ENCODE peak calls at places on chromosomes 3 and 15, in four cellular contexts. One of them, this sample, is unnamed.

GRCh38 chr3:192928016-192928415 is 10.4 kb upstream of the MB21D2 start:
- DNase-seq in RPMI7951: no peak
- DNase-seq in germinal center: no peak
- DNase-seq in stimulated activated CD8-positive, alpha-beta memory T cell treated with anti-CD3 and anti-CD28 coated beads, Interleukin-7, amount 100 ng/mL, for 4 hours: no peak
- DNase-seq in this sample: no peak

GRCh38 chr3:46923559-46924350 is 46.2 kb downstream of the PTH1R start:
- DNase-seq in RPMI7951: no peak
- DNase-seq in germinal center: peak; percentile 60
- DNase-seq in stimulated activated CD8-positive, alpha-beta memory T cell treated with anti-CD3 and anti-CD28 coated beads, Interleukin-7, amount 100 ng/mL, for 4 hours: no peak
- DNase-seq in this sample: peak; percentile 57

GRCh38 chr15:89129816-89130134 is 41.5 kb downstream of the ABHD2 start:
- DNase-seq in RPMI7951: no peak
- DNase-seq in germinal center: no peak
- DNase-seq in stimulated activated CD8-positive, alpha-beta memory T cell treated with anti-CD3 and anti-CD28 coated beads, Interleukin-7, amount 100 ng/mL, for 4 hours: no peak
- DNase-seq in this sample: no peak

GRCh38 chr15:68365140-68365745 is 66.7 kb downstream of the ITGA11 start:
- DNase-seq in RPMI7951: no peak
- DNase-seq in germinal center: no peak
- DNase-seq in stimulated activated CD8-positive, alpha-beta memory T cell treated with anti-CD3 and anti-CD28 coated beads, Interleukin-7, amount 100 ng/mL, for 4 hours: no peak
- DNase-seq in this sample: no peak

GRCh38 chr3:187080799-187081450 is 58.4 kb downstream of the RPL39L start:
- DNase-seq in RPMI7951: no peak
- DNase-seq in germinal center: no peak
- DNase-seq in stimulated activated CD8-positive, alpha-beta memory T cell treated with anti-CD3 and anti-CD28 coated beads, Interleukin-7, amount 100 ng/mL, for 4 hours: no peak
- DNase-seq in this sample: no peak

GRCh38 chr3:78894787-78895186 is 873.0 kb downstream of the ROBO1 start:
- DNase-seq in RPMI7951: no peak
- DNase-seq in germinal center: no peak
- DNase-seq in stimulated activated CD8-positive, alpha-beta memory T cell treated with anti-CD3 and anti-CD28 coated beads, Interleukin-7, amount 100 ng/mL, for 4 hours: no peak
- DNase-seq in this sample: no peak

GRCh38 chr3:188661801-188662200 is 507.8 kb downstream of the LPP start:
- DNase-seq in RPMI7951: no peak
- DNase-seq in germinal center: no peak
- DNase-seq in stimulated activated CD8-positive, alpha-beta memory T cell treated with anti-CD3 and anti-CD28 coated beads, Interleukin-7, amount 100 ng/mL, for 4 hours: no peak
- DNase-seq in this sample: no peak

GRCh38 chr3:43442872-43443395 is 156.6 kb downstream of the SNRK start:
- DNase-seq in RPMI7951: no peak
- DNase-seq in germinal center: no peak
- DNase-seq in stimulated activated CD8-positive, alpha-beta memory T cell treated with anti-CD3 and anti-CD28 coated beads, Interleukin-7, amount 100 ng/mL, for 4 hours: no peak
- DNase-seq in this sample: no peak

GRCh38 chr15:72199721-72200212 is 2.2 kb upstream of the GRAMD2A start:
- DNase-seq in RPMI7951: peak; percentile 78
- DNase-seq in germinal center: peak; percentile 76
- DNase-seq in stimulated activated CD8-positive, alpha-beta memory T cell treated with anti-CD3 and anti-CD28 coated beads, Interleukin-7, amount 100 ng/mL, for 4 hours: peak; percentile 38
- DNase-seq in this sample: peak; percentile 85

This sample was measured in stomach.